ENCODE peak calls at places on chromosomes 16 and 17, in four cellular contexts. One of them, this sample, is unnamed.

GRCh38 chr16:67177743-67178699 is 5.7 kb downstream of the MATCAP1 start:
- DNase-seq in cardiac muscle cell: peak; percentile 70
- DNase-seq in C1 segment of cervical spinal cord: no peak
- DNase-seq in bronchial epithelial cell: peak; percentile 92
- DNase-seq in this sample: no peak

GRCh38 chr16:1610841-1611653 is 825 bp downstream of the IFT140 start:
- DNase-seq in cardiac muscle cell: no peak
- DNase-seq in C1 segment of cervical spinal cord: no peak
- DNase-seq in bronchial epithelial cell: no peak
- DNase-seq in this sample: no peak

GRCh38 chr17:77834170-77835115 is 124.1 kb upstream of the TNRC6C start:
- DNase-seq in cardiac muscle cell: peak; percentile 93
- DNase-seq in C1 segment of cervical spinal cord: no peak
- DNase-seq in bronchial epithelial cell: peak; percentile 52
- DNase-seq in this sample: peak; percentile 96

GRCh38 chr17:61414141-61414935 is 14.7 kb downstream of the TBX2 start:
- DNase-seq in cardiac muscle cell: peak; percentile 48
- DNase-seq in C1 segment of cervical spinal cord: no peak
- DNase-seq in bronchial epithelial cell: no peak
- DNase-seq in this sample: no peak

GRCh38 chr17:39364236-39365025 is 37.0 kb downstream of the FBXL20 start:
- DNase-seq in cardiac muscle cell: no peak
- DNase-seq in C1 segment of cervical spinal cord: no peak
- DNase-seq in bronchial epithelial cell: no peak
- DNase-seq in this sample: no peak

GRCh38 chr16:19282101-19282500 is 3.4 kb upstream of the CLEC19A start:
- DNase-seq in cardiac muscle cell: no peak
- DNase-seq in C1 segment of cervical spinal cord: no peak
- DNase-seq in bronchial epithelial cell: no peak
- DNase-seq in this sample: no peak

GRCh38 chr17:16444258-16444886 is 29.0 kb downstream of the TRPV2 start:
- DNase-seq in cardiac muscle cell: peak; percentile 19
- DNase-seq in C1 segment of cervical spinal cord: no peak
- DNase-seq in bronchial epithelial cell: no peak
- DNase-seq in this sample: no peak

GRCh38 chr17:8362651-8363332 is 13.7 kb downstream of the KRABD2 start:
- DNase-seq in cardiac muscle cell: no peak
- DNase-seq in C1 segment of cervical spinal cord: peak; percentile 35
- DNase-seq in bronchial epithelial cell: no peak
- DNase-seq in this sample: no peak

GRCh38 chr17:57549996-57550395 is 195.1 kb downstream of the CCDC182 start:
- DNase-seq in cardiac muscle cell: no peak
- DNase-seq in C1 segment of cervical spinal cord: no peak
- DNase-seq in bronchial epithelial cell: no peak
- DNase-seq in this sample: no peak

GRCh38 chr17:22272363-22273146 is 580.2 kb downstream of the KCNJ18 start:
- DNase-seq in cardiac muscle cell: no peak
- DNase-seq in C1 segment of cervical spinal cord: no peak
- DNase-seq in bronchial epithelial cell: no peak
- DNase-seq in this sample: no peak

GRCh38 chr16:77877712-77878111 is 89.3 kb downstream of the VAT1L start:
- DNase-seq in cardiac muscle cell: peak; percentile 65
- DNase-seq in C1 segment of cervical spinal cord: no peak
- DNase-seq in bronchial epithelial cell: peak; percentile 69
- DNase-seq in this sample: peak; percentile 9

GRCh38 chr17:49454050-49454449 is 39.4 kb upstream of the PHB1 start:
- DNase-seq in cardiac muscle cell: peak; percentile 38
- DNase-seq in C1 segment of cervical spinal cord: peak; percentile 56
- DNase-seq in bronchial epithelial cell: no peak
- DNase-seq in this sample: peak; percentile 86

GRCh38 chr17:20189322-20189721 is 180.2 kb downstream of the SPECC1 start:
- DNase-seq in cardiac muscle cell: peak; percentile 53
- DNase-seq in C1 segment of cervical spinal cord: peak; percentile 88
- DNase-seq in bronchial epithelial cell: peak; percentile 77
- DNase-seq in this sample: peak; percentile 97

GRCh38 chr16:54277845-54278703 is 8.5 kb downstream of the IRX3 start:
- DNase-seq in cardiac muscle cell: no peak
- DNase-seq in C1 segment of cervical spinal cord: peak; percentile 60
- DNase-seq in bronchial epithelial cell: no peak
- DNase-seq in this sample: no peak

GRCh38 chr17:5443728-5444127 is 4.8 kb upstream of the C1QBP start:
- DNase-seq in cardiac muscle cell: no peak
- DNase-seq in C1 segment of cervical spinal cord: no peak
- DNase-seq in bronchial epithelial cell: no peak
- DNase-seq in this sample: no peak

GRCh38 chr17:61309857-61310256 is 89.8 kb upstream of the TBX2 start:
- DNase-seq in cardiac muscle cell: peak; percentile 68
- DNase-seq in C1 segment of cervical spinal cord: no peak
- DNase-seq in bronchial epithelial cell: peak; percentile 65
- DNase-seq in this sample: peak; percentile 57

GRCh38 chr17:21573961-21574610 is 118.2 kb upstream of the KCNJ18 start:
- DNase-seq in cardiac muscle cell: peak; percentile 88
- DNase-seq in C1 segment of cervical spinal cord: peak; percentile 74
- DNase-seq in bronchial epithelial cell: no peak
- DNase-seq in this sample: no peak

GRCh38 chr17:48441862-48442261 is 11.8 kb upstream of the SKAP1 start:
- DNase-seq in cardiac muscle cell: no peak
- DNase-seq in C1 segment of cervical spinal cord: no peak
- DNase-seq in bronchial epithelial cell: no peak
- DNase-seq in this sample: no peak

GRCh38 chr17:2996208-2996855 is 67.1 kb downstream of the OR1D5 start:
- DNase-seq in cardiac muscle cell: peak; percentile 33
- DNase-seq in C1 segment of cervical spinal cord: no peak
- DNase-seq in bronchial epithelial cell: no peak
- DNase-seq in this sample: no peak

GRCh38 chr17:354651-355556 is 2.3 kb upstream of the RPH3AL start:
- DNase-seq in cardiac muscle cell: no peak
- DNase-seq in C1 segment of cervical spinal cord: no peak
- DNase-seq in bronchial epithelial cell: peak; percentile 21
- DNase-seq in this sample: no peak

GRCh38 chr16:17951273-17951845 is 385.2 kb downstream of the NPIPA8 start:
- DNase-seq in cardiac muscle cell: no peak
- DNase-seq in C1 segment of cervical spinal cord: no peak
- DNase-seq in bronchial epithelial cell: no peak
- DNase-seq in this sample: no peak

GRCh38 chr16:50040028-50040427 is 15.0 kb downstream of the CNEP1R1 start:
- DNase-seq in cardiac muscle cell: peak; percentile 3
- DNase-seq in C1 segment of cervical spinal cord: no peak
- DNase-seq in bronchial epithelial cell: no peak
- DNase-seq in this sample: no peak

GRCh38 chr17:7889166-7889584 is 586 bp downstream of the CHD3 start:
- DNase-seq in cardiac muscle cell: peak; percentile 97
- DNase-seq in C1 segment of cervical spinal cord: peak; percentile 97
- DNase-seq in bronchial epithelial cell: peak; percentile 74
- DNase-seq in this sample: peak; percentile 86

GRCh38 chr16:75491876-75492275 is 3.4 kb downstream of the CHST6 start:
- DNase-seq in cardiac muscle cell: no peak
- DNase-seq in C1 segment of cervical spinal cord: peak; percentile 74
- DNase-seq in bronchial epithelial cell: no peak
- DNase-seq in this sample: no peak

GRCh38 chr16:84183911-84184310 is 2.9 kb downstream of the TAF1C start:
- DNase-seq in cardiac muscle cell: no peak
- DNase-seq in C1 segment of cervical spinal cord: peak; percentile 36
- DNase-seq in bronchial epithelial cell: no peak
- DNase-seq in this sample: no peak

GRCh38 chr17:16814439-16814838 is 124.4 kb downstream of the CCDC144A start:
- DNase-seq in cardiac muscle cell: no peak
- DNase-seq in C1 segment of cervical spinal cord: no peak
- DNase-seq in bronchial epithelial cell: no peak
- DNase-seq in this sample: no peak

GRCh38 chr17:75749545-75750389 is 15.2 kb downstream of the GALK1 start:
- DNase-seq in cardiac muscle cell: peak; percentile 80
- DNase-seq in C1 segment of cervical spinal cord: peak; percentile 79
- DNase-seq in bronchial epithelial cell: peak; percentile 33
- DNase-seq in this sample: peak; percentile 56

GRCh38 chr16:1751946-1752345 is 19.4 kb downstream of the NME3 start:
- DNase-seq in cardiac muscle cell: no peak
- DNase-seq in C1 segment of cervical spinal cord: no peak
- DNase-seq in bronchial epithelial cell: no peak
- DNase-seq in this sample: no peak

GRCh38 chr17:247767-248166 is 66.3 kb upstream of the DOC2B start:
- DNase-seq in cardiac muscle cell: no peak
- DNase-seq in C1 segment of cervical spinal cord: no peak
- DNase-seq in bronchial epithelial cell: no peak
- DNase-seq in this sample: no peak